ENCODE peak calls at places on chromosomes 6 and 20, in four cellular contexts. Z is endodermal cell, U is PC-3, J is aorta. I is an unnamed sample. For H3K27me3 and H3K36me3, the result is how much of the 10 kb centered on the place peaks cover.

GRCh38 chr6:42123379-42124103 is 18.9 kb downstream of the C6orf132 start:
- DNase-seq in Z (no peak), U (no peak), J (no peak), I (no peak)

GRCh38 chr6:149230729-149231434 is 86.6 kb upstream of the TAB2 start:
- DNase-seq in Z (no peak), U (no peak), J (no peak), I (no peak)

GRCh38 chr6:7996538-7997225 is 67.5 kb downstream of the BLOC1S5 start:
- DNase-seq in J (no peak), Z (no peak), U (no peak), I (no peak)

GRCh38 chr6:73942581-73942980 is 246.6 kb downstream of the CD109 start:
- DNase-seq in J (no peak), U (peak), Z (peak), I (peak)

GRCh38 chr6:149306967-149307366 is 10.5 kb upstream of the TAB2 start:
- DNase-seq in U (no peak), J (no peak), Z (no peak), I (no peak)

GRCh38 chr6:31075528-31075927 is 36.8 kb downstream of the C6orf15 start:
- DNase-seq in J (no peak), U (peak), Z (no peak), I (peak)

GRCh38 chr20:12597491-12597890 is 411.3 kb upstream of the SPTLC3 start:
- DNase-seq in Z (no peak), U (no peak), J (no peak), I (no peak)

GRCh38 chr6:110315856-110316398 is 42.2 kb downstream of the METTL24 start:
- DNase-seq in J (no peak), Z (no peak), U (no peak), I (no peak)

GRCh38 chr6:73898599-73898998 is 202.6 kb downstream of the CD109 start:
- DNase-seq in Z (no peak), U (peak), J (no peak), I (no peak)

GRCh38 chr6:101534386-101534785 is 140.9 kb downstream of the GRIK2 start:
- DNase-seq in Z (no peak), U (no peak), J (no peak), I (no peak)

GRCh38 chr6:165662671-165663282 is at the start of gene PDE10A:
- DNase-seq in J (peak), Z (peak), U (no peak), I (peak)

GRCh38 chr20:59455392-59456341 is 148.7 kb upstream of the PHACTR3 start:
- DNase-seq in J (peak), U (peak), Z (peak), I (peak)

GRCh38 chr6:107264357-107264831 is 149.1 kb upstream of the BEND3 start:
- DNase-seq in Z (no peak), J (no peak), U (peak), I (peak)

GRCh38 chr20:14583413-14583812 is 246.0 kb upstream of the FLRT3 start:
- DNase-seq in Z (no peak), J (no peak), U (peak), I (peak)

GRCh38 chr20:420721-421574 is 12.8 kb downstream of the RBCK1 start:
- DNase-seq in U (no peak), J (peak), Z (peak), I (no peak)

GRCh38 chr6:34381086-34381485 is 11.4 kb downstream of the NUDT3 start:
- DNase-seq in U (no peak), Z (no peak), J (no peak), I (no peak)

DNA sequence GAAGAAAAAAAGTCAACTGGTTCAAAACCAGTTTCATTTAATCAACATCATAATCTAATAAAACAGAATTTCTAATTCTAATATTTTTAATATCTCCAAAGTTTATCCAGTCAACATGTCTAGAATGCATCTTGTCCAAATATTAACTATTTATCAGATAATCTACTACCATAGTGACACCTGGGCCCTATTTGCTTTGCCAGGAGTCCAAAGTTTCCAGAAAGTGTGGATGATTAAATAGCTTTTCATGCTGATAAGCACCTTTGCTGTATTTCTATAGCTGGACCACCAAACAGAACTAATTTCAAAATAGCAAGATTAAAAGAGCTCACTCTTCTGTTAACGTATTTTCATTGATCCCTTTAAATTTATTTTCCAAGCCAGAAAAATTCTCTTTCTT is 12.3 kb upstream of the TAAR1 start:
- DNase-seq in J (no peak), U (no peak), Z (no peak), I (no peak)
- H3K27me3 ChIP-seq in J (under half), U (under half), Z (under half), I (under half)

GRCh38 chr6:47247227-47247797 is 62.4 kb downstream of the TNFRSF21 start:
- DNase-seq in U (no peak), Z (no peak), J (no peak), I (no peak)
- H3K4me3 ChIP-seq in U (no peak), Z (no peak), J (no peak), I (no peak)

GRCh38 chr6:17043148-17043522 is 58.7 kb upstream of the STMND1 start:
- DNase-seq in Z (no peak), U (no peak), J (no peak), I (no peak)
- H3K36me3 ChIP-seq in Z (under half), U (under half), J (under half), I (under half)

GRCh38 chr20:6814945-6815344 is 47.5 kb downstream of the BMP2 start:
- DNase-seq in Z (no peak), J (no peak), U (no peak), I (no peak)
- H3K27me3 ChIP-seq in Z (under half), J (under half), U (half or more), I (under half)

DNA sequence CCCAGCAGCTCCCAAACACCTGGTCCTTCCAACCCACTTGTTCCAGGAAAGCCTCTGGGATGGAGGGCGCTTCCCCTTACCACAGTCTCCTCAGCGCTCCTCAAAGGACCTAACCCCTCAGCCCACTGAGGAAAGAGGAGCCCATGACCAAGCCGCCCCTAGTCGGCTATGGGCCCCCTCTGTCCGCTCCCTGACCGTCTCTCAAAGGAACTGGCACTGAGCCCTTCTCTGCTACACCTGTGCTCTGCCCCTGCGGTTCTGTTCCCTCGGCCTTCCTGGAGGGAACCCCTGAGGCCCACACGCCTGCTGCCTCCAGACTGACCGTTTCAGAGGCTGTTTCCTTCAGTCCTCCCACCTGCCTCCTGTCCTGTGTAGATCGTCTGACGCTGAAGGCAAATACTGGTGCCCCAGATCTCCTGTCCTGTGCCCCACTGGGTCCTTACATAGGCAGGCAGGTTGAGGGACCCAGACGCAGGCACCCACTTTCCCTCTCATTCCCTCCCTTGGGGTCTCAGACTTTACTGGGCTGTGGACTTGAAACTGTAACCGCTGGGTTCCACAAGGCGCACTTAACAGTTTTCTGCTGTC is 1.9 kb upstream of the SLC4A11 start:
- DNase-seq in J (no peak), Z (no peak), U (no peak), I (no peak)
- H3K4me3 ChIP-seq in J (no peak), Z (peak), U (no peak), I (no peak)

DNA sequence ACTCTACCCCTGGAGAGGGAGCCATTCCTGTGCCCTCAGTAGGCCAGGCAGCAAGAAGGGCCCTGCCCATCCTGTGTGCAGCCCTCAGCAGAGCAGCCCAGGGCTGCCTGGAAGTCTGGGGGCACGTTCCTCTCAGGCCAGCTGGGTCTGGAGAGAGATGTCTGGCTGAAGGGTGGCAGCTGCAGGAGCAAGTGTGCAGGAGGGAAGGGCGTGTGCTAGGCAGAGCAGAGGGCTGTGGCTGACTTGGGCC is 62.7 kb downstream of the NOL4L start:
- DNase-seq in U (no peak), Z (peak), J (peak), I (no peak)
- H3K36me3 ChIP-seq in U (under half), Z (under half), J (under half), I (under half)

GRCh38 chr20:62998449-62998848 is 8.3 kb downstream of the BHLHE23 start:
- DNase-seq in Z (no peak), J (no peak), U (no peak), I (no peak)
- H3K27me3 ChIP-seq in Z (half or more), J (under half), U (under half), I (under half)

I was measured in MG63.